ENCODE peak calls at places on chromosomes 2 and 18, in six cellular contexts. Q is heart left ventricle, V is GM12865, A is right lobe of liver, D is NB4, I is spleen. R is an unnamed sample.

GRCh38 chr2:119384971-119385370 is 18.2 kb downstream of the DBI start:
- DNase-seq in D (no peak), I (no peak), V (no peak), A (no peak), Q (no peak), R (no peak)

GRCh38 chr2:148508878-148509702 is 135.5 kb upstream of the EPC2 start:
- DNase-seq in I (peak), D (peak), V (peak), A (peak), Q (peak), R (peak)

GRCh38 chr18:68438536-68438935 is 276.4 kb downstream of the TMX3 start:
- DNase-seq in A (no peak), D (no peak), V (no peak), Q (no peak), I (no peak), R (no peak)

GRCh38 chr2:61898810-61899209 is 6.7 kb upstream of the COMMD1 start:
- DNase-seq in I (no peak), A (no peak), V (peak), Q (no peak), D (peak), R (no peak)

GRCh38 chr18:13522861-13523660 is 203.3 kb downstream of the FAM210A start:
- DNase-seq in Q (no peak), A (no peak), I (no peak), D (no peak), V (no peak), R (no peak)

GRCh38 chr2:203330434-203330833 is 2.2 kb downstream of the ABI2 start:
- DNase-seq in Q (no peak), I (no peak), A (no peak), V (no peak), D (peak), R (no peak)

GRCh38 chr18:3649559-3650426 is 199.8 kb downstream of the TGIF1 start:
- DNase-seq in D (no peak), I (no peak), Q (no peak), A (no peak), V (no peak), R (no peak)

GRCh38 chr2:12577567-12577966 is 139.2 kb upstream of the TRIB2 start:
- DNase-seq in V (no peak), A (no peak), I (no peak), D (peak), Q (no peak), R (no peak)

GRCh38 chr2:130735200-130735599 is 6.3 kb downstream of the GPR148 start:
- DNase-seq in A (no peak), D (no peak), Q (no peak), I (no peak), V (no peak), R (no peak)

GRCh38 chr2:27323592-27324285 is 842 bp upstream of the MPV17 start:
- DNase-seq in A (no peak), Q (no peak), D (no peak), V (no peak), I (no peak), R (no peak)

GRCh38 chr2:1743396-1744150 is 742 bp downstream of the PXDN start:
- DNase-seq in A (peak), I (peak), V (no peak), Q (no peak), D (peak), R (no peak)

GRCh38 chr2:1741851-1742250 is 2.5 kb downstream of the PXDN start:
- DNase-seq in I (peak), D (no peak), Q (no peak), A (no peak), V (no peak), R (no peak)

GRCh38 chr2:1742300-1742679 is 2.0 kb downstream of the PXDN start:
- DNase-seq in D (peak), A (no peak), I (no peak), Q (no peak), V (no peak), R (no peak)

GRCh38 chr2:1744151-1744445 is 217 bp downstream of the PXDN start:
- DNase-seq in I (peak), D (no peak), Q (no peak), V (no peak), A (peak), R (no peak)

GRCh38 chr2:1742680-1743395 is 1.5 kb downstream of the PXDN start:
- DNase-seq in V (no peak), I (peak), D (peak), A (peak), Q (peak), R (no peak)
- TF ChIP-seq CTCF in V (no peak), I (peak), D (no peak), A (peak), Q (peak), R (no peak)

DNA sequence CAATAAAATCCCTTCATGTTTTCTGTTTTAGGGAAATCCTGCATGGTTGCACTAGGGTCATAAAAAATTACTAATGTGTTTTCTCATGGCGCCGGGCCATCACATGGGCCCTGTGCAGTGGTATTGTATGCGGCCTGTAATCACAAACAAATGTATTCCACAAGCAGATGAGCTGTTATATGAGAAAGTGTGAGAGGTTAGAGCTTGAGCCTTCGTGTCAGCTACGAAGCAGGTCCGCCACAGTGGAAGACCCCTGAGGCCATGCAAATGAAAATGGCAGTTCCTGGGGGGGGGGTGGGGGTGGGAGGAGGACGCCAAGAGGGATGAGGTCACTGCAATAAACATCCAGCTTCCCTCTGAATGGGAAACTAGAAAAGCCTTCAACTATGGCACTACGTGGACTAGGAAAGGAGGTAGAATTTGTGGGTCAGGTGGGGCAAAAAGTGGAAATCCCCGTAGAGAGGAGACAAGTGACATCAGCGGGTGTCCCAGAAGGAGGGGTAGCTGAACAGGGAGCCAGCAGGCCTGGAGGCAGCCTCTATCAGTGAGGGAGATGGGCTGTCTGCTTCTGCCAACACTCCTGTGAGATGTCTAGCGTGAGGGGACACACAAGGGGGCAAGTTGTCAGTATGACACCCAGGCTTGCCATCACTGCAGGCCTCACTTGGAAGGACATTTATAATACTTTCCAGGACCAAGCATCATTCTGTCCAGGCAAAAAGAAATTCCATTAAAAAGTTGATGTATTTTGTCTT is 130.3 kb upstream of the CTAGE1 start:
- DNase-seq in D (no peak), I (no peak), Q (no peak), V (no peak), A (no peak), R (no peak)
- TF ChIP-seq CTCF in D (no peak), I (no peak), Q (no peak), V (no peak), A (no peak), R (no peak)

DNA sequence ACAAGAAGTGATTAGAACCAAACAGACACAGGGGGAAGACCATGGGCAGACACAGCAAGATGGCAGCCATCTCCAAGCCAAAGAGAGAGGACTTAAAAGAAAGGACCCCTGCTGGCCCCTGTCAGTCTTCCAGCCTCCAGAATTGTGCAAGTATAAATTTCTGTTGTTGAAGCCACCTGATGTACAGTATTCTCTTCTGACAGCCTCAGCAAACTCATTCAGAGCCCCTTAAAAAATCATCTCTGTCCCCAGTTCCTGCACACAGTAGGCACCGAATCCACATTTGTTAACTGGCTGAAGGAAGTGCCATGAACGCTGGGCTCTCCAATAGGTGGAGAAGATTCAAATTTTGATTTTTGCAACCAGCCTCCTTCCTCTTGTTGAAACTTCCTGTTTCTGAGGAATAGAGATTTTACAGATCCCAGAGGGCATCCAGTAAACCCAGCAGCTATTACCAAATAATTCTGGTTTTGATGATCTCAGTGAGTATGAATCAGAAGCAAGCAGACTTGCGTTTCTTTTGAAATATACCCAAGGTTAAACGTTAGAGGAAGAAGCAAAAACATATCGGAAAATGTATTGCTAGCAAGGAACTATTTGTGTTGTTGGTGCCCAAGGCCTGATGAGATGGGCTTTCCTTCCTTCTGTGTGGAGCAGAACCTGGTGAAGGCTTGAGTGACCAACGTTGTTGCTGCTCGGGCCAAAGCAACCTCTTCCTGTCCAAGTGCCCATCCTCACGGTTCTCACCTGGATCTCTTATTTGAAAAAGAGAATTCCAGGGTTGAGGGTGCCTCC is 47.7 kb upstream of the PLB1 start:
- DNase-seq in Q (no peak), I (no peak), D (peak), A (no peak), V (no peak), R (no peak)
- TF ChIP-seq CTCF in Q (no peak), I (no peak), D (peak), A (no peak), V (no peak), R (no peak)

GRCh38 chr18:48776161-48776555 is 174.6 kb downstream of the SMAD7 start:
- DNase-seq in D (no peak), V (no peak), A (no peak), I (no peak), Q (no peak), R (no peak)

GRCh38 chr18:48777026-48777736 is 173.6 kb downstream of the SMAD7 start:
- DNase-seq in V (peak), D (peak), A (peak), I (peak), Q (peak), R (peak)

GRCh38 chr18:48778344-48779011 is 172.3 kb downstream of the SMAD7 start:
- DNase-seq in A (no peak), V (peak), Q (no peak), I (no peak), D (no peak), R (no peak)

GRCh38 chr18:48776641-48777025 is 174.1 kb downstream of the SMAD7 start:
- DNase-seq in Q (no peak), V (no peak), D (no peak), A (no peak), I (no peak), R (no peak)

GRCh38 chr18:48777737-48778111 is 173.0 kb downstream of the SMAD7 start:
- DNase-seq in D (peak), V (peak), I (no peak), A (no peak), Q (no peak), R (no peak)
- TF ChIP-seq CTCF in D (no peak), V (peak), I (no peak), A (peak), Q (no peak), R (no peak)

DNA sequence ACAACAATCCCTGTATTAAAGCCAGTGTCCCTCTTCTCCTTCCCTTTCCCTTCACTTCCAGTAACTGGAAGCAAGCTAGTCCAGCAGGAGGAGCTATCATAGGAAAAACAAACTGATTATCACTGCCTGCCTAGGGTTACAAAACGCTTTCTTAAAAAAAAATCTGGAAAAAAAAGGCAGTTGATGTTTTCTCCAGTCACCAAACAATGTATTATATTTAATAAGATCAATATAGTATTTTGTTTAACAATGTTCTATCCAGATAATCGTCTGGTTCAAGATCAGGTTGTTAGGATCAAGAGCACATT is 78.8 kb upstream of the ITGB6 start:
- DNase-seq in V (no peak), I (no peak), D (no peak), Q (no peak), A (no peak), R (no peak)
- TF ChIP-seq CTCF in V (no peak), I (peak), D (peak), Q (peak), A (peak), R (no peak)

R was measured in GM20000.